ENCODE peak calls at places on chromosome 6, in five cellular contexts. E, U, J, Y and W are unnamed samples. For H3K4me1, the result is how much of the 10 kb centered on the place peaks cover.

GRCh38 chr6:20688710-20689500 is 154.6 kb downstream of the CDKAL1 start:
- DNase-seq in E (no peak), U (no peak), J (no peak), Y (no peak), W (no peak)

GRCh38 chr6:36815962-36816735 is 23.1 kb downstream of the CPNE5 start:
- DNase-seq in E (no peak), U (no peak), J (no peak), Y (no peak), W (no peak)

GRCh38 chr6:30071081-30071818 is 4.3 kb downstream of the PPP1R11 start:
- DNase-seq in E (peak), U (no peak), J (no peak), Y (no peak), W (no peak)

GRCh38 chr6:170093658-170094596 is 197.0 kb downstream of the DLL1 start:
- DNase-seq in E (no peak), U (no peak), J (no peak), Y (peak), W (peak)

GRCh38 chr6:81138236-81138635 is 614.2 kb downstream of the TENT5A start:
- DNase-seq in E (no peak), U (no peak), J (no peak), Y (no peak), W (no peak)

GRCh38 chr6:53734473-53735299 is 60.1 kb upstream of the LRRC1 start:
- DNase-seq in E (no peak), U (peak), J (peak), Y (no peak), W (peak)

GRCh38 chr6:79330723-79331122 is 96.2 kb upstream of the HMGN3 start:
- DNase-seq in E (no peak), U (no peak), J (no peak), Y (no peak), W (no peak)

GRCh38 chr6:150640556-150641206 is 41.0 kb downstream of the PLEKHG1 start:
- DNase-seq in E (no peak), U (no peak), J (no peak), Y (no peak), W (no peak)

GRCh38 chr6:105810105-105810921 is 275.8 kb upstream of the PRDM1 start:
- DNase-seq in E (no peak), U (peak), J (no peak), Y (peak), W (no peak)

GRCh38 chr6:84082693-84083265 is 49.2 kb downstream of the MRAP2 start:
- DNase-seq in E (no peak), U (no peak), J (no peak), Y (no peak), W (no peak)

GRCh38 chr6:150711584-150712501 is 112.2 kb downstream of the PLEKHG1 start:
- DNase-seq in E (peak), U (no peak), J (no peak), Y (no peak), W (peak)

GRCh38 chr6:119351005-119351394 is 1.4 kb upstream of the MAN1A1 start:
- DNase-seq in E (no peak), U (no peak), J (no peak), Y (no peak), W (no peak)

GRCh38 chr6:131101911-131102680 is 33.2 kb upstream of the AKAP7 start:
- DNase-seq in E (no peak), U (peak), J (no peak), Y (no peak), W (no peak)

GRCh38 chr6:131400054-131400781 is 172.8 kb upstream of the ARG1 start:
- DNase-seq in E (no peak), U (peak), J (peak), Y (no peak), W (no peak)

GRCh38 chr6:11496152-11497060 is 41.1 kb upstream of the TMEM170B start:
- DNase-seq in E (peak), U (peak), J (peak), Y (peak), W (peak)

GRCh38 chr6:111242452-111242851 is 155.1 kb downstream of the SLC16A10 start:
- DNase-seq in E (no peak), U (no peak), J (no peak), Y (no peak), W (no peak)

GRCh38 chr6:135458051-135458450 is 39.5 kb downstream of the AHI1 start:
- DNase-seq in E (no peak), U (no peak), J (no peak), Y (no peak), W (no peak)

GRCh38 chr6:126640921-126641320 is 301.0 kb downstream of the CENPW start:
- DNase-seq in E (no peak), U (no peak), J (no peak), Y (no peak), W (no peak)

GRCh38 chr6:170094686-170095272 is 196.1 kb downstream of the DLL1 start:
- DNase-seq in E (no peak), U (no peak), J (no peak), Y (no peak), W (peak)

GRCh38 chr6:104404377-104404776 is 455.3 kb downstream of the HACE1 start:
- DNase-seq in E (no peak), U (no peak), J (no peak), Y (no peak), W (no peak)

GRCh38 chr6:144263786-144264185 is 21.3 kb upstream of the UTRN start:
- DNase-seq in E (no peak), U (no peak), J (no peak), Y (no peak), W (no peak)

GRCh38 chr6:31272856-31273626 is 1.1 kb upstream of the HLA-C start:
- DNase-seq in E (no peak), U (no peak), J (no peak), Y (no peak), W (no peak)

GRCh38 chr6:26003102-26003694 is 40.6 kb downstream of the TRIM38 start:
- DNase-seq in E (peak), U (peak), J (peak), Y (no peak), W (peak)

GRCh38 chr6:33840064-33840926 is 36.5 kb upstream of the MLN start:
- DNase-seq in E (no peak), U (peak), J (peak), Y (no peak), W (no peak)

GRCh38 chr6:42295181-42295580 is 77.5 kb upstream of the MRPS10 start:
- DNase-seq in E (no peak), U (no peak), J (no peak), Y (no peak), W (no peak)

GRCh38 chr6:13615802-13616140 is 636 bp downstream of the NOL7 start:
- DNase-seq in E (peak), U (peak), J (no peak), Y (peak), W (peak)

GRCh38 chr6:45436544-45437440 is 59.1 kb upstream of the SUPT3H start:
- DNase-seq in E (no peak), U (no peak), J (no peak), Y (no peak), W (no peak)

GRCh38 chr6:13680448-13680968 is 31.1 kb downstream of the RANBP9 start:
- DNase-seq in E (no peak), U (no peak), J (no peak), Y (no peak), W (no peak)

GRCh38 chr6:136640132-136640915 is 90.1 kb upstream of the MAP7 start:
- DNase-seq in E (no peak), U (no peak), J (no peak), Y (no peak), W (no peak)

GRCh38 chr6:47483853-47484546 is 6.4 kb downstream of the CD2AP start:
- DNase-seq in E (no peak), U (no peak), J (peak), Y (no peak), W (no peak)

GRCh38 chr6:33634203-33634727 is 13.1 kb downstream of the ITPR3 start:
- DNase-seq in E (peak), U (peak), J (peak), Y (no peak), W (peak)

GRCh38 chr6:118524686-118525085 is 23.4 kb upstream of the PLN start:
- DNase-seq in E (no peak), U (no peak), J (no peak), Y (no peak), W (no peak)

GRCh38 chr6:25882066-25882496 is 8.0 kb upstream of the SLC17A3 start:
- DNase-seq in E (peak), U (peak), J (no peak), Y (no peak), W (peak)

DNA sequence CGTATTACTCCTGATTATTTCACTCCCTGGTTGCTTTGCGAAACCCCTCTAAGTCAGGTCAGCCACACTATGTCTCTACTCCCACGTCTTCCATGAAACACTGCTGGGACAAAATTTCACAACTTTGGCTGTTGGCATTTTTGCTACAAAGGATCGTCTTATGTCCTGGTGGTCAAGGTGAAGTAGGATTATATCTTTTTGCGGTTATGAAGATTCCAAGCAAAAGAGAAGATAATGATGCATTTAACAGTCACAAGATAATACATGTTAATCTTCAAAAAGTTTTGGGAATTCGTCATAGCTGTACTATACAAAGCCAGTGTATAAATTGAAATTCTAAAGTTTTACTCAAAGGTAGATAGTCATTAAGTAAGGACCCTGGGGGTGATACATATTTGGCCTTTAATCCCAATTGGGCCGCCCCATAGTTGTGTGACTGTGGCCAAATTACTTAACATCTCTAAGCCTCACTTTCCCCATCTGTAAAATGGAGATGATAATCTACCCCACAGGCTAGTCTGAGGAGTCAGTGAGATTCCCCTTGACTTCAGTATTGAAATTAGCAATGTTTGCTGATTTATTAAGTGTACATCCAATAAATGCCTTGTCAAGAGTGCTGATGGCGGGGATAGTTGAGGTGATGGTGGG is 212.1 kb downstream of the ARID1B start:
- DNase-seq in E (no peak), U (no peak), J (no peak), Y (no peak), W (no peak)
- TF ChIP-seq EP300 in E (no peak), U (no peak), J (no peak), Y (no peak), W (no peak)

GRCh38 chr6:15985354-15985995 is 143.4 kb upstream of the MYLIP start:
- DNase-seq in E (no peak), U (no peak), J (no peak), Y (no peak), W (no peak)

GRCh38 chr6:15986027-15986629 is 142.8 kb upstream of the MYLIP start:
- DNase-seq in E (no peak), U (no peak), J (no peak), Y (no peak), W (no peak)

GRCh38 chr6:15990179-15990578 is 138.7 kb upstream of the MYLIP start:
- DNase-seq in E (no peak), U (no peak), J (no peak), Y (no peak), W (no peak)

GRCh38 chr6:15989397-15989796 is 139.5 kb upstream of the MYLIP start:
- DNase-seq in E (no peak), U (no peak), J (no peak), Y (no peak), W (no peak)

DNA sequence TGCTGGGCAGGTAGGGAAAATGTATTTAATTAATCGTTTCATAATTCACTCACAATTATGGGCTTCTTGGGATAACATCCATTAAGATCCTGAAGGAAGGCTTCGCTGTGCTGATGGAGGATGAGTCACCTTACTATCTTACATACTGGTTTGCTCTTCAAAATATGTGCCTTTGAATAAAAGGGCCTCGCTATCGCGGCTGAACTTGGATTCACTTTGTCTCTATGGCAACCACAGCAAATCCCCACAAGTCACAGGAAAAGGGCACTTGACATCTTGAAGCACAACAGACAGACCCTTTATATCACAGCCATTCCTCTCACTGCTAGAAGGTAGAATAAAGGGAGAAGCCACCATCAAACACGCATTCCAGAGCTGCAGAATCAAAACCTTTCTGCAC is 141.3 kb upstream of the MYLIP start:
- DNase-seq in E (no peak), U (no peak), J (no peak), Y (no peak), W (no peak)
- H3K4me3 ChIP-seq in E (no peak), U (no peak), J (no peak), Y (no peak), W (no peak)

GRCh38 chr6:156694679-156695078 is 82.5 kb upstream of the ARID1B start:
- DNase-seq in E (no peak), U (no peak), J (no peak), Y (no peak), W (no peak)

GRCh38 chr6:156699017-156699421 is 78.2 kb upstream of the ARID1B start:
- DNase-seq in E (no peak), U (peak), J (no peak), Y (no peak), W (no peak)

GRCh38 chr6:156698239-156699016 is 78.8 kb upstream of the ARID1B start:
- DNase-seq in E (no peak), U (no peak), J (no peak), Y (no peak), W (no peak)

GRCh38 chr6:156695747-156696146 is 81.4 kb upstream of the ARID1B start:
- DNase-seq in E (no peak), U (no peak), J (no peak), Y (no peak), W (no peak)

GRCh38 chr6:156697224-156697623 is 80.0 kb upstream of the ARID1B start:
- DNase-seq in E (no peak), U (no peak), J (no peak), Y (no peak), W (no peak)
- H3K4me1 ChIP-seq in E (under half), U (under half), J (under half), Y (under half), W (under half)

GRCh38 chr6:166623318-166623717 is 3.7 kb downstream of the RPS6KA2 start:
- DNase-seq in E (no peak), U (no peak), J (no peak), Y (no peak), W (no peak)
- TF ChIP-seq EP300 in E (no peak), U (no peak), J (no peak), Y (no peak), W (no peak)

GRCh38 chr6:160882741-160883340 is 108.7 kb upstream of the MAP3K4 start:
- DNase-seq in E (no peak), U (no peak), J (no peak), Y (no peak), W (no peak)
- H3K4me3 ChIP-seq in E (no peak), U (no peak), J (no peak), Y (no peak), W (no peak)

DNA sequence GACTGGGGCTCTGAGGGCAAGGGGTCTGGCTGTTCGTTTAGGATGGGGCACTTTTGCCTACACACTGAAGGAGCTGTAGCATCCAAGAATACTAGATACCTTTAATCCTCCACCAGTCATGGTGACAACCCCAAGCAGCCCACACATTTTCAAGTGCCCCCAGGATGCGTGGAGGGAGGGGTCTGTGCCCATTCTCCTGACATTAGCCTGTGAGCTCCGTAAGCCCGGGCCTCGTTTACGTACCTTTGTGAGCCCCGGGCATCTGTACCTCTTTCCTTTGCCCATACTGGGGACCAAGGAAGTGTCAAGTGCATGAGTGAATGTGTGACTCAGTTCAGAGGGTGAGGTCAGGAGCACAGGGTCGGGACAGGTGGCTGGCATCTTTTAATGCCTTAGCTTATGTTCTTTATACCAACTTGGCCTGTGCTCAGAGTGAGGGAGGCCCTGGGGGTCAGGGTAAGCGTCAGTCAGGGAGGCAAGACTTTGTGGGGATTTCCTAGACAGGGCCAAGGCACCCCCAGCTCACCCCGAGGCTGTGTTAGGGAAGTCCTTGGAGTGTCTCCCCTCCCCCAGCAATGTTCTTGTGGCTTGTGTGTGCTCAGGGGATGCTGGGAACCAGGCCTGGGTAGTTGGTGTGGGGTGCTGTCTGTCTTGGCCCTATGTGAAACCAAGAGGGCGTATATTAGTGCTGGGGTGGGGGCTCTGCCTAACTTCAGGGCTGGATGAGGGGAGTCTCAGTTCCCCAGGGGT is 12.9 kb downstream of the VEGFA start:
- DNase-seq in E (no peak), U (no peak), J (no peak), Y (no peak), W (no peak)
- H3K4me1 ChIP-seq in E (under half), U (under half), J (under half), Y (under half), W (half or more)

GRCh38 chr6:54920628-54921027 is 74.1 kb downstream of the FAM83B start:
- DNase-seq in E (no peak), U (no peak), J (no peak), Y (no peak), W (no peak)

GRCh38 chr6:54913211-54913610 is 66.6 kb downstream of the FAM83B start:
- DNase-seq in E (no peak), U (no peak), J (no peak), Y (no peak), W (no peak)

GRCh38 chr6:54921891-54922290 is 75.3 kb downstream of the FAM83B start:
- DNase-seq in E (no peak), U (no peak), J (no peak), Y (no peak), W (no peak)

DNA sequence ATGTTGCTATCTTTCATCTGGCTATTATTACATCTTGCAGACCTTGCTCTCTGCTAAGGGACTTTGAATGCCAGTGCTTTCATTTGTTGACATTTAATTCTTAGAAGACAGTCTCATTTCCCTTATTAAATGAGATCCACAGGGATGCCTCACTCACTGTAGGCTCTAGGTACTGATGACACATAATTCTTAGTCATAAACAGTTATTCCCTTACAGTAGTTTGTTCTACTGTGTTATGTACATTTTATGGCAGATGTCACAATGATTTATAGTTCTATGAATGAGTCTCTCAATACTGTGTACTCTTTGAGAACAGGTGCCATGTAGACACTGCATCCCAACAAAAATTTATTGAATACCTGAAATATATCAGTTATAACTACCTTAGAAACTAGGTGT is 70.3 kb downstream of the FAM83B start:
- DNase-seq in E (no peak), U (peak), J (no peak), Y (no peak), W (no peak)
- TF ChIP-seq EP300 in E (no peak), U (no peak), J (no peak), Y (no peak), W (no peak)